ENCODE peak calls at places on chromosome 10, in nine cellular contexts. M, H, B, N, D, U, X, R and Q are unnamed samples.

GRCh38 chr10:89414146-89414878 is at the start of gene IFIT5:
- DNase-seq in M (peak; percentile 87), H (no peak), B (peak; percentile 88), N (peak; percentile 87), D (peak; percentile 85), U (peak; percentile 78), X (peak; percentile 32), R (peak; percentile 71), Q (peak; percentile 77)

GRCh38 chr10:88089498-88089897 is 226.1 kb downstream of the PTEN start:
- DNase-seq in M (no peak), H (no peak), B (no peak), N (no peak), D (no peak), U (no peak), X (no peak), R (no peak), Q (no peak)

GRCh38 chr10:123472606-123473005 is 193.5 kb upstream of the GPR26 start:
- DNase-seq in M (no peak), H (no peak), B (no peak), N (no peak), D (no peak), U (no peak), X (no peak), R (no peak), Q (peak; percentile 11)

GRCh38 chr10:61139230-61139928 is 195.4 kb upstream of the RHOBTB1 start:
- DNase-seq in M (no peak), H (no peak), B (no peak), N (no peak), D (no peak), U (no peak), X (no peak), R (no peak), Q (no peak)

GRCh38 chr10:9010931-9011670 is 956.6 kb downstream of the GATA3 start:
- DNase-seq in M (no peak), H (no peak), B (no peak), N (no peak), D (no peak), U (no peak), X (no peak), R (no peak), Q (no peak)

GRCh38 chr10:90865400-90865799 is 6.4 kb upstream of the RPP30 start:
- DNase-seq in M (no peak), H (no peak), B (no peak), N (no peak), D (no peak), U (no peak), X (no peak), R (no peak), Q (peak; percentile 10)

GRCh38 chr10:49598986-49599385 is 11.1 kb upstream of the SLC18A3 start:
- DNase-seq in M (no peak), H (no peak), B (no peak), N (no peak), D (no peak), U (no peak), X (no peak), R (no peak), Q (no peak)

GRCh38 chr10:55500931-55501559 is 700.0 kb upstream of the PCDH15 start:
- DNase-seq in M (no peak), H (no peak), B (peak; percentile 65), N (no peak), D (no peak), U (peak; percentile 60), X (no peak), R (peak; percentile 37), Q (peak; percentile 70)

GRCh38 chr10:75228278-75228677 is 7.5 kb downstream of the COMTD1 start:
- DNase-seq in M (no peak), H (no peak), B (no peak), N (no peak), D (peak; percentile 50), U (no peak), X (no peak), R (no peak), Q (no peak)

DNA sequence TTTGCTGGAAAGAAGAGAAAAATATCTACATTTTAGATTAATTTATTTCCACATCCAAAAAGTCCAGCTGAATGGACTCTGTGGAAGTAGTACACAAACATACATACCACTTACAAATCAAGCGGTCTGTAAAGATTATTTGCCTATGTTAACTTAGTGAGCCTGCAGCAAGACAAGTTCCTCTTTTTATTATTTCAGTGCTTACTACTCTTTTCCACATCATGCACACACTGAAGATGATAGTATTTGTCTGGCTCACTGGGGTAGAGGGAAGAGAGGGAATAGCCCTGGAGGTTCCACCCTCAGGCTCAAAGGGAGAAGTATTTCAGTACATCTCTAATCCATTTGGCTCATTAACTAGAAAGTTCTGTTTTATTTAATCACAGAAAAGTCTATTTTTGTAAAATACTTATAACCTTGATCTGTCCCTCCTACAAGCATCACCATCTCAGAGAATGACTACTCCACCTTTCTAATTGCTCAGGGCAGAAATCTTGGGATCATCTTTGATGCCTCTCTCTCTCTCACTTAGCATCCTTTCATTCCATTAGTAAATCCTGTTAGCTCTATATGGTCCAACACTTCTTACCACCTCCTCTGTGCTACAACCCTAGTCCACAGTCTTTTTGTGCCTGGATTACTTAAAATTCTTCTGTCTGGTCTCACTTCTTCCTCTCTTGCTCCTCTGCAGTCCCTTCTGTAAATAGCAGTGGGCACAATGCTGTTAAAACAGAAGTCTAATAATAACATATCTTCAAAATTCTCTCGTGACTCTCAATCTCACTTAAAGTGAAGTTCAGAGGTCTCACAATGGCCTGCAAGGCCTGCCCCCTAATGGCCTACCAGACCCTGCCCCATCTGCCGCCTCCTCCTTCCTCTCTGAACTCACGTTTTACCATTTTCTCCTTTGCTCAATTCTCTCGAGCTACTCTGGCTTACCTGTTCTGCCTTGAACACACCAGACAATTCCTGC is 64.3 kb upstream of the CCDC6 start:
- DNase-seq in M (peak; percentile 4), H (no peak), B (no peak), N (no peak), D (no peak), U (no peak), X (no peak), R (no peak), Q (no peak)
- TF ChIP-seq CTCF in M (peak; percentile 2), H (no peak), B (no peak), N (no peak), D (no peak), U (no peak), X (no peak), R (no peak), Q (no peak)

GRCh38 chr10:77811831-77812430 is 114.6 kb downstream of the DLG5 start:
- DNase-seq in M (no peak), H (no peak), B (no peak), N (no peak), D (no peak), U (no peak), X (no peak), R (no peak), Q (no peak)
- TF ChIP-seq CTCF in M (no peak), H (no peak), B (no peak), N (no peak), D (no peak), U (no peak), X (no peak), R (no peak), Q (no peak)

GRCh38 chr10:82796510-82796909 is 921.5 kb downstream of the NRG3 start:
- DNase-seq in M (no peak), H (no peak), B (no peak), N (no peak), D (no peak), U (no peak), X (no peak), R (no peak), Q (no peak)
- TF ChIP-seq CTCF in M (peak; percentile 33), H (no peak), B (no peak), N (peak; percentile 73), D (no peak), U (peak; percentile 55), X (peak; percentile 21), R (peak; percentile 25), Q (peak; percentile 21)

GRCh38 chr10:70101668-70102067 is 31.0 kb downstream of the AIFM2 start:
- DNase-seq in M (no peak), H (no peak), B (no peak), N (no peak), D (no peak), U (no peak), X (no peak), R (no peak), Q (no peak)

GRCh38 chr10:70109064-70109729 is 23.4 kb downstream of the AIFM2 start:
- DNase-seq in M (no peak), H (no peak), B (no peak), N (no peak), D (no peak), U (no peak), X (no peak), R (no peak), Q (no peak)

GRCh38 chr10:70111496-70111895 is 21.1 kb downstream of the AIFM2 start:
- DNase-seq in M (no peak), H (no peak), B (no peak), N (no peak), D (no peak), U (no peak), X (no peak), R (no peak), Q (no peak)

DNA sequence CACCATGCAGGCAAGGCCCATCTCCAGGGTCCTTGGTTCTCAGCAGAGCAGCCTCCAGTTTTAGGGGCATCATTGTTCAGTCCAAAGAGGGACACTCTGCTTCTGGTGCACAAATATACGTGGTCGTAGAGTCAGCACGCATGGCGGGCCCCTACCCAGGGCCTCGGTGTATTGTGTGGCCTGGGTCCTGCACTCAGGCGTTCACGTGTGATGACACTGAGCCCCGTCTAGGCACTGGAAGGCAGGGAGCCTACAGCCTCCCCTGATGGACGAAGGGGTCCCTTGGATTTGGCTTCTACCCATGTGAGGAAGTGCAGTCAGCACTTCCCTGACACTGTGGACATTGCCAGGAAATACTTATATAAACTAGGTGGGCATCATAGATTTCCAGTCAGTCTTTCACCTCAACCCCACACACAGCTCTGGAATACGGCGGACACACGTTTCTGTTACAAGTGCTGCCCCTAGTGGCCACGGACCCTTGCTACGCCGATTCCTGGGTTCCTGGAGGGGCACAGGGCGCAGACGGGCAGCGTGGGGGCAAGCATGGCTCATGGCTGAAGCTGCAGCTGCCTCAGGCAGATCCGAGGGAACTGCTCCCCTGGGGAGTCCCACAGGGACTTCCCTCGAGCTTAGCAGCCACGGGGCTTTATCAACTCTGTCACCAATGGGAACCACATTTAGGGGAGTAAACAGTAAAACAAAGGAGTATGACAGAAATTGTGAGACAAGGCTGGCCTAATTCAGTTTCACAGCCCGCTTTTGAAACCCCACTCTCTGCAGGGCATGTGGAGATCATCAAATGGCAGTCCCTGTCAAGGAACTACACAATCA is 25.4 kb downstream of the AIFM2 start:
- DNase-seq in M (peak; percentile 53), H (no peak), B (peak; percentile 24), N (no peak), D (no peak), U (peak; percentile 76), X (no peak), R (peak; percentile 46), Q (peak; percentile 73)
- TF ChIP-seq CTCF in M (peak; percentile 91), H (peak; percentile 39), B (no peak), N (peak; percentile 75), D (no peak), U (peak; percentile 72), X (no peak), R (peak; percentile 52), Q (peak; percentile 81)

DNA sequence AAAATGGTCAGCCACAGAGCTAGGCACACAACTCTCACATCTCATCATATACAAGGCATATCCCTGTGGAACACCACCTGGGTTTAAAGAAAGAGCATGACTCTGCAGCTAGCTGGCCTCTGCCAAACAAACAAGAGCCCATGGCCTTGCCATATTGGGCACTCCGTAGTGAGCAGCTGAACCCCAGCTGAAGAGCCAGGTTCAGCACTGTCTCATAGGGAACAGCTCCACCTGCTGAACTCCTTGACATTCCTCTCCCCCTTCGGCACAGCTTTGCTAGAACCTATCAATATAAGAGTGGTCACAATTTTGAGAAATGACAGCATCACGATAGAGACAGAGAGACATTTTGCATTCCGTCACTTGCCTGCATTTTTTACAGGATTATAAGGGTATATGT is 20.0 kb downstream of the SORCS1 start:
- DNase-seq in M (no peak), H (no peak), B (peak; percentile 35), N (no peak), D (no peak), U (peak; percentile 29), X (no peak), R (no peak), Q (peak; percentile 44)
- TF ChIP-seq CTCF in M (no peak), H (no peak), B (no peak), N (peak; percentile 43), D (no peak), U (peak; percentile 55), X (no peak), R (no peak), Q (no peak)